ENCODE peak calls at places on chromosome 17, in eight cellular contexts. One of them, this sample, is unnamed.

GRCh38 chr17:35082073-35082657 is 18.7 kb upstream of the RFFL start:
- DNase-seq in amniotic stem cell: peak
- DNase-seq in H7: no peak
- DNase-seq in dermis microvascular lymphatic vessel endothelial cell: no peak
- DNase-seq in kidney glomerular epithelial cell: peak
- DNase-seq in psoas muscle: no peak
- DNase-seq in germinal center: no peak
- DNase-seq in hepatocyte: no peak
- DNase-seq in this sample: peak

GRCh38 chr17:78993241-78993956 is 13.7 kb upstream of the LGALS3BP start:
- DNase-seq in kidney glomerular epithelial cell: no peak
- DNase-seq in psoas muscle: no peak
- DNase-seq in hepatocyte: peak
- DNase-seq in H7: peak
- DNase-seq in dermis microvascular lymphatic vessel endothelial cell: peak
- DNase-seq in amniotic stem cell: peak
- DNase-seq in germinal center: peak
- DNase-seq in this sample: peak

GRCh38 chr17:42333053-42333452 is 44.8 kb downstream of the STAT5A start:
- DNase-seq in amniotic stem cell: no peak
- DNase-seq in H7: no peak
- DNase-seq in psoas muscle: no peak
- DNase-seq in dermis microvascular lymphatic vessel endothelial cell: no peak
- DNase-seq in kidney glomerular epithelial cell: no peak
- DNase-seq in germinal center: no peak
- DNase-seq in hepatocyte: no peak
- DNase-seq in this sample: no peak

GRCh38 chr17:65191805-65192740 is 54.9 kb downstream of the RGS9 start:
- DNase-seq in kidney glomerular epithelial cell: peak
- DNase-seq in dermis microvascular lymphatic vessel endothelial cell: no peak
- DNase-seq in amniotic stem cell: no peak
- DNase-seq in psoas muscle: no peak
- DNase-seq in H7: peak
- DNase-seq in germinal center: no peak
- DNase-seq in hepatocyte: no peak
- DNase-seq in this sample: no peak

GRCh38 chr17:45702666-45703266 is 81.4 kb upstream of the CRHR1 start:
- DNase-seq in kidney glomerular epithelial cell: peak
- DNase-seq in hepatocyte: peak
- DNase-seq in dermis microvascular lymphatic vessel endothelial cell: no peak
- DNase-seq in amniotic stem cell: no peak
- DNase-seq in psoas muscle: no peak
- DNase-seq in H7: peak
- DNase-seq in germinal center: no peak
- DNase-seq in this sample: no peak

GRCh38 chr17:17416400-17417360 is 60.1 kb upstream of the MED9 start:
- DNase-seq in H7: no peak
- DNase-seq in hepatocyte: peak
- DNase-seq in germinal center: no peak
- DNase-seq in amniotic stem cell: no peak
- DNase-seq in kidney glomerular epithelial cell: no peak
- DNase-seq in dermis microvascular lymphatic vessel endothelial cell: peak
- DNase-seq in psoas muscle: no peak
- DNase-seq in this sample: peak

GRCh38 chr17:80099291-80100034 is 1.9 kb upstream of the GAA start:
- DNase-seq in hepatocyte: peak
- DNase-seq in psoas muscle: peak
- DNase-seq in kidney glomerular epithelial cell: no peak
- DNase-seq in amniotic stem cell: no peak
- DNase-seq in H7: no peak
- DNase-seq in dermis microvascular lymphatic vessel endothelial cell: no peak
- DNase-seq in germinal center: no peak
- DNase-seq in this sample: no peak

GRCh38 chr17:32015245-32016013 is 8.2 kb downstream of the LRRC37B start:
- DNase-seq in kidney glomerular epithelial cell: no peak
- DNase-seq in H7: no peak
- DNase-seq in hepatocyte: peak
- DNase-seq in dermis microvascular lymphatic vessel endothelial cell: no peak
- DNase-seq in psoas muscle: peak
- DNase-seq in germinal center: no peak
- DNase-seq in amniotic stem cell: no peak
- DNase-seq in this sample: no peak

GRCh38 chr17:76262732-76263344 is 2.3 kb upstream of the UBALD2 start:
- DNase-seq in psoas muscle: peak
- DNase-seq in hepatocyte: peak
- DNase-seq in dermis microvascular lymphatic vessel endothelial cell: no peak
- DNase-seq in kidney glomerular epithelial cell: no peak
- DNase-seq in amniotic stem cell: no peak
- DNase-seq in germinal center: peak
- DNase-seq in H7: peak
- DNase-seq in this sample: peak

GRCh38 chr17:81578038-81578441 is 25.9 kb upstream of the FAAP100 start:
- DNase-seq in H7: no peak
- DNase-seq in kidney glomerular epithelial cell: peak
- DNase-seq in germinal center: no peak
- DNase-seq in amniotic stem cell: no peak
- DNase-seq in hepatocyte: no peak
- DNase-seq in psoas muscle: no peak
- DNase-seq in dermis microvascular lymphatic vessel endothelial cell: no peak
- DNase-seq in this sample: no peak

GRCh38 chr17:41551370-41551769 is 20.5 kb downstream of the KRT9 start:
- DNase-seq in dermis microvascular lymphatic vessel endothelial cell: no peak
- DNase-seq in H7: no peak
- DNase-seq in kidney glomerular epithelial cell: no peak
- DNase-seq in psoas muscle: no peak
- DNase-seq in germinal center: no peak
- DNase-seq in hepatocyte: no peak
- DNase-seq in amniotic stem cell: no peak
- DNase-seq in this sample: no peak

GRCh38 chr17:27513849-27514248 is 57.6 kb downstream of the KSR1 start:
- DNase-seq in H7: no peak
- DNase-seq in amniotic stem cell: no peak
- DNase-seq in germinal center: no peak
- DNase-seq in kidney glomerular epithelial cell: no peak
- DNase-seq in psoas muscle: no peak
- DNase-seq in dermis microvascular lymphatic vessel endothelial cell: no peak
- DNase-seq in hepatocyte: no peak
- DNase-seq in this sample: no peak

GRCh38 chr17:35617505-35617904 is 30.4 kb downstream of the AP2B1 start:
- DNase-seq in kidney glomerular epithelial cell: no peak
- DNase-seq in hepatocyte: no peak
- DNase-seq in H7: no peak
- DNase-seq in amniotic stem cell: no peak
- DNase-seq in psoas muscle: no peak
- DNase-seq in dermis microvascular lymphatic vessel endothelial cell: no peak
- DNase-seq in germinal center: no peak
- DNase-seq in this sample: no peak

GRCh38 chr17:79272666-79273219 is 198.1 kb downstream of the ENGASE start:
- DNase-seq in germinal center: no peak
- DNase-seq in kidney glomerular epithelial cell: no peak
- DNase-seq in hepatocyte: no peak
- DNase-seq in H7: no peak
- DNase-seq in psoas muscle: no peak
- DNase-seq in amniotic stem cell: no peak
- DNase-seq in dermis microvascular lymphatic vessel endothelial cell: no peak
- DNase-seq in this sample: peak

GRCh38 chr17:28228109-28228840 is 90.7 kb upstream of the TMEM97 start:
- DNase-seq in hepatocyte: no peak
- DNase-seq in psoas muscle: no peak
- DNase-seq in H7: peak
- DNase-seq in germinal center: no peak
- DNase-seq in dermis microvascular lymphatic vessel endothelial cell: no peak
- DNase-seq in kidney glomerular epithelial cell: no peak
- DNase-seq in amniotic stem cell: no peak
- DNase-seq in this sample: no peak

GRCh38 chr17:6676802-6677157 is 25.2 kb downstream of the C17orf100 start:
- DNase-seq in dermis microvascular lymphatic vessel endothelial cell: no peak
- DNase-seq in psoas muscle: no peak
- DNase-seq in amniotic stem cell: no peak
- DNase-seq in hepatocyte: no peak
- DNase-seq in kidney glomerular epithelial cell: no peak
- DNase-seq in germinal center: no peak
- DNase-seq in H7: no peak
- DNase-seq in this sample: no peak

GRCh38 chr17:67558740-67559380 is 158.9 kb upstream of the NOL11 start:
- DNase-seq in hepatocyte: peak
- DNase-seq in germinal center: no peak
- DNase-seq in kidney glomerular epithelial cell: no peak
- DNase-seq in H7: no peak
- DNase-seq in psoas muscle: no peak
- DNase-seq in amniotic stem cell: no peak
- DNase-seq in dermis microvascular lymphatic vessel endothelial cell: no peak
- DNase-seq in this sample: no peak

GRCh38 chr17:72614476-72614870 is 478.0 kb downstream of the SLC39A11 start:
- DNase-seq in psoas muscle: no peak
- DNase-seq in H7: no peak
- DNase-seq in amniotic stem cell: no peak
- DNase-seq in kidney glomerular epithelial cell: no peak
- DNase-seq in dermis microvascular lymphatic vessel endothelial cell: no peak
- DNase-seq in germinal center: no peak
- DNase-seq in hepatocyte: peak
- DNase-seq in this sample: no peak

GRCh38 chr17:81733507-81734404 is 21.7 kb downstream of the SLC25A10 start:
- DNase-seq in amniotic stem cell: peak
- DNase-seq in psoas muscle: peak
- DNase-seq in H7: peak
- DNase-seq in hepatocyte: peak
- DNase-seq in germinal center: peak
- DNase-seq in kidney glomerular epithelial cell: peak
- DNase-seq in dermis microvascular lymphatic vessel endothelial cell: peak
- DNase-seq in this sample: peak

GRCh38 chr17:15915996-15916395 is 28.9 kb upstream of the ADORA2B start:
- DNase-seq in dermis microvascular lymphatic vessel endothelial cell: no peak
- DNase-seq in kidney glomerular epithelial cell: no peak
- DNase-seq in hepatocyte: no peak
- DNase-seq in H7: no peak
- DNase-seq in germinal center: no peak
- DNase-seq in amniotic stem cell: no peak
- DNase-seq in psoas muscle: no peak
- DNase-seq in this sample: no peak

GRCh38 chr17:82922646-82923045 is 82.8 kb upstream of the ZNF750 start:
- DNase-seq in germinal center: no peak
- DNase-seq in hepatocyte: no peak
- DNase-seq in amniotic stem cell: no peak
- DNase-seq in kidney glomerular epithelial cell: no peak
- DNase-seq in psoas muscle: peak
- DNase-seq in dermis microvascular lymphatic vessel endothelial cell: no peak
- DNase-seq in H7: no peak
- DNase-seq in this sample: no peak

GRCh38 chr17:63519972-63520882 is 2.9 kb upstream of the KCNH6 start:
- DNase-seq in germinal center: no peak
- DNase-seq in psoas muscle: no peak
- DNase-seq in dermis microvascular lymphatic vessel endothelial cell: no peak
- DNase-seq in hepatocyte: peak
- DNase-seq in kidney glomerular epithelial cell: peak
- DNase-seq in H7: no peak
- DNase-seq in amniotic stem cell: no peak
- DNase-seq in this sample: no peak

GRCh38 chr17:73030501-73030911 is 62.0 kb downstream of the SLC39A11 start:
- DNase-seq in hepatocyte: peak
- DNase-seq in kidney glomerular epithelial cell: no peak
- DNase-seq in amniotic stem cell: no peak
- DNase-seq in dermis microvascular lymphatic vessel endothelial cell: no peak
- DNase-seq in H7: no peak
- DNase-seq in psoas muscle: no peak
- DNase-seq in germinal center: no peak
- DNase-seq in this sample: no peak

GRCh38 chr17:8927395-8927794 is 38.1 kb downstream of the PIK3R5 start:
- DNase-seq in H7: no peak
- DNase-seq in hepatocyte: no peak
- DNase-seq in dermis microvascular lymphatic vessel endothelial cell: no peak
- DNase-seq in kidney glomerular epithelial cell: no peak
- DNase-seq in germinal center: no peak
- DNase-seq in amniotic stem cell: no peak
- DNase-seq in psoas muscle: no peak
- DNase-seq in this sample: no peak

GRCh38 chr17:10052414-10052813 is 146.0 kb downstream of the GAS7 start:
- DNase-seq in kidney glomerular epithelial cell: no peak
- DNase-seq in amniotic stem cell: no peak
- DNase-seq in hepatocyte: no peak
- DNase-seq in germinal center: peak
- DNase-seq in H7: no peak
- DNase-seq in dermis microvascular lymphatic vessel endothelial cell: no peak
- DNase-seq in psoas muscle: no peak
- DNase-seq in this sample: no peak

GRCh38 chr17:17841620-17842025 is 4.8 kb upstream of the SREBF1 start:
- DNase-seq in hepatocyte: no peak
- DNase-seq in amniotic stem cell: no peak
- DNase-seq in psoas muscle: peak
- DNase-seq in germinal center: no peak
- DNase-seq in kidney glomerular epithelial cell: no peak
- DNase-seq in H7: no peak
- DNase-seq in dermis microvascular lymphatic vessel endothelial cell: no peak
- DNase-seq in this sample: no peak

GRCh38 chr17:80761421-80761871 is 216.8 kb downstream of the RPTOR start:
- DNase-seq in kidney glomerular epithelial cell: peak
- DNase-seq in psoas muscle: no peak
- DNase-seq in germinal center: no peak
- DNase-seq in H7: no peak
- DNase-seq in amniotic stem cell: peak
- DNase-seq in dermis microvascular lymphatic vessel endothelial cell: no peak
- DNase-seq in hepatocyte: peak
- DNase-seq in this sample: no peak

GRCh38 chr17:36132421-36132831 is 28.8 kb downstream of the CCL4 start:
- DNase-seq in H7: no peak
- DNase-seq in kidney glomerular epithelial cell: no peak
- DNase-seq in germinal center: no peak
- DNase-seq in dermis microvascular lymphatic vessel endothelial cell: no peak
- DNase-seq in amniotic stem cell: no peak
- DNase-seq in hepatocyte: no peak
- DNase-seq in psoas muscle: no peak
- DNase-seq in this sample: no peak

GRCh38 chr17:79632432-79632735 is 21.5 kb upstream of the RBFOX3 start:
- DNase-seq in amniotic stem cell: no peak
- DNase-seq in dermis microvascular lymphatic vessel endothelial cell: no peak
- DNase-seq in kidney glomerular epithelial cell: no peak
- DNase-seq in H7: no peak
- DNase-seq in psoas muscle: peak
- DNase-seq in hepatocyte: no peak
- DNase-seq in germinal center: no peak
- DNase-seq in this sample: no peak

GRCh38 chr17:74691151-74691550 is 21.6 kb downstream of the CD300LF start:
- DNase-seq in amniotic stem cell: no peak
- DNase-seq in kidney glomerular epithelial cell: no peak
- DNase-seq in hepatocyte: no peak
- DNase-seq in germinal center: no peak
- DNase-seq in psoas muscle: no peak
- DNase-seq in H7: no peak
- DNase-seq in dermis microvascular lymphatic vessel endothelial cell: no peak
- DNase-seq in this sample: no peak

GRCh38 chr17:27049104-27049784 is 244.7 kb upstream of the WSB1 start:
- DNase-seq in psoas muscle: no peak
- DNase-seq in H7: no peak
- DNase-seq in dermis microvascular lymphatic vessel endothelial cell: no peak
- DNase-seq in hepatocyte: no peak
- DNase-seq in germinal center: no peak
- DNase-seq in amniotic stem cell: no peak
- DNase-seq in kidney glomerular epithelial cell: no peak
- DNase-seq in this sample: no peak

GRCh38 chr17:48102700-48103378 is 1.6 kb upstream of the CBX1 start:
- DNase-seq in hepatocyte: no peak
- DNase-seq in H7: no peak
- DNase-seq in psoas muscle: no peak
- DNase-seq in kidney glomerular epithelial cell: no peak
- DNase-seq in germinal center: no peak
- DNase-seq in dermis microvascular lymphatic vessel endothelial cell: no peak
- DNase-seq in amniotic stem cell: no peak
- DNase-seq in this sample: peak

GRCh38 chr17:4941027-4941610 is 1.1 kb downstream of the RNF167 start:
- DNase-seq in H7: no peak
- DNase-seq in psoas muscle: no peak
- DNase-seq in amniotic stem cell: no peak
- DNase-seq in dermis microvascular lymphatic vessel endothelial cell: no peak
- DNase-seq in kidney glomerular epithelial cell: no peak
- DNase-seq in hepatocyte: no peak
- DNase-seq in germinal center: peak
- DNase-seq in this sample: no peak

GRCh38 chr17:73595931-73596330 is 48.3 kb downstream of the SDK2 start:
- DNase-seq in dermis microvascular lymphatic vessel endothelial cell: no peak
- DNase-seq in hepatocyte: no peak
- DNase-seq in amniotic stem cell: no peak
- DNase-seq in psoas muscle: no peak
- DNase-seq in H7: no peak
- DNase-seq in germinal center: no peak
- DNase-seq in kidney glomerular epithelial cell: no peak
- DNase-seq in this sample: no peak